ENCODE peak calls at places on chromosomes 7 and 10, in nine cellular contexts. O is neural progenitor cell, A is left ventricle myocardium inferior, U is GM06990, C is endothelial cell, B is nephron progenitor cell, D is Calu3, R is cardiac muscle cell, I is WTC11. K is an unnamed sample.

GRCh38 chr7:138890782-138891445 is 90.3 kb downstream of the KIAA1549 start:
- DNase-seq in O (no peak), D (peak), C (no peak), U (no peak), R (peak), B (no peak), A (peak), I (no peak), K (no peak)

GRCh38 chr10:52451817-52452216 is 137.7 kb downstream of the DKK1 start:
- DNase-seq in R (no peak), B (no peak), I (no peak), D (no peak), U (no peak), A (no peak), O (no peak), C (no peak), K (no peak)

GRCh38 chr7:150562919-150563318 is 4.3 kb upstream of the GIMAP4 start:
- DNase-seq in A (no peak), C (no peak), O (no peak), R (no peak), B (no peak), U (no peak), I (no peak), D (no peak), K (no peak)

GRCh38 chr7:142797799-142798377 is 27.1 kb downstream of the PRSS2 start:
- DNase-seq in C (no peak), B (no peak), O (peak), R (no peak), I (no peak), D (no peak), A (no peak), U (no peak), K (no peak)

GRCh38 chr10:101287922-101288638 is 58.8 kb upstream of the LBX1 start:
- DNase-seq in I (peak), B (peak), A (no peak), O (peak), D (no peak), C (peak), U (no peak), R (peak), K (no peak)

GRCh38 chr10:33145451-33146188 is 187.6 kb upstream of the ITGB1 start:
- DNase-seq in D (peak), A (no peak), C (no peak), I (no peak), B (no peak), O (no peak), U (no peak), R (no peak), K (no peak)

GRCh38 chr7:51160411-51160810 is 156.2 kb downstream of the COBL start:
- DNase-seq in A (no peak), R (no peak), U (no peak), B (no peak), I (no peak), D (no peak), O (no peak), C (no peak), K (no peak)

GRCh38 chr7:29424984-29425309 is 138.7 kb upstream of the PRR15 start:
- DNase-seq in R (no peak), O (no peak), I (no peak), B (no peak), U (no peak), C (no peak), A (no peak), D (no peak), K (no peak)

GRCh38 chr10:43235070-43235900 is 31.6 kb downstream of the RASGEF1A start:
- DNase-seq in O (no peak), I (peak), B (no peak), R (no peak), D (no peak), A (peak), U (no peak), C (no peak), K (peak)

GRCh38 chr7:112272921-112273561 is 66.5 kb downstream of the ZNF277 start:
- DNase-seq in U (no peak), R (no peak), B (no peak), I (no peak), O (no peak), D (peak), C (no peak), A (no peak), K (no peak)

GRCh38 chr10:52785418-52785817 is 12.8 kb upstream of the MBL2 start:
- DNase-seq in R (no peak), C (no peak), O (no peak), B (no peak), D (no peak), U (no peak), I (no peak), A (no peak), K (no peak)

GRCh38 chr7:22561356-22561755 is 61.4 kb upstream of the STEAP1B start:
- DNase-seq in O (peak), B (peak), A (peak), C (peak), R (peak), I (peak), U (no peak), D (peak), K (peak)

GRCh38 chr7:46071601-46072000 is 150.5 kb upstream of the IGFBP3 start:
- DNase-seq in B (no peak), I (no peak), U (no peak), D (no peak), R (no peak), C (no peak), A (no peak), O (no peak), K (no peak)

GRCh38 chr10:14439451-14440259 is 108.9 kb upstream of the FRMD4A start:
- DNase-seq in I (no peak), U (no peak), A (no peak), O (no peak), R (no peak), B (no peak), D (no peak), C (no peak), K (no peak)

GRCh38 chr10:100041620-100042019 is 31.9 kb upstream of the DNMBP start:
- DNase-seq in O (no peak), D (no peak), C (no peak), A (no peak), B (no peak), U (no peak), I (no peak), R (no peak), K (no peak)

GRCh38 chr7:12706900-12707536 is 19.6 kb downstream of the ARL4A start:
- DNase-seq in O (no peak), A (no peak), R (no peak), I (no peak), U (no peak), C (no peak), D (no peak), B (no peak), K (no peak)

GRCh38 chr7:101664390-101664789 is 35.3 kb upstream of the MYL10 start:
- DNase-seq in I (peak), C (no peak), O (peak), A (no peak), U (no peak), B (no peak), D (no peak), R (no peak), K (no peak)

GRCh38 chr10:115432188-115432819 is 339.1 kb downstream of the ATRNL1 start:
- DNase-seq in I (no peak), D (no peak), U (no peak), A (no peak), O (peak), B (no peak), C (no peak), R (peak), K (no peak)

GRCh38 chr7:70131807-70132565 is 533.7 kb downstream of the AUTS2 start:
- DNase-seq in B (no peak), U (no peak), C (no peak), A (no peak), O (no peak), D (no peak), R (no peak), I (no peak), K (no peak)

GRCh38 chr10:132507956-132508490 is 29.6 kb upstream of the INPP5A start:
- DNase-seq in A (no peak), R (no peak), I (no peak), O (no peak), C (no peak), D (no peak), U (no peak), B (no peak), K (no peak)

GRCh38 chr7:101390901-101391301 is 28.2 kb downstream of the COL26A1 start:
- DNase-seq in U (peak), O (peak), A (peak), B (peak), I (peak), C (peak), D (no peak), R (peak), K (no peak)

GRCh38 chr7:75937958-75938786 is 23.2 kb downstream of the POR start:
- DNase-seq in A (peak), O (peak), I (no peak), B (no peak), C (no peak), U (no peak), D (no peak), R (no peak), K (no peak)

GRCh38 chr10:123636598-123637325 is 29.4 kb upstream of the GPR26 start:
- DNase-seq in B (no peak), A (no peak), D (no peak), I (no peak), U (no peak), R (no peak), O (no peak), C (no peak), K (no peak)

GRCh38 chr10:11150255-11150731 is 132.6 kb downstream of the CELF2 start:
- DNase-seq in U (no peak), C (no peak), D (no peak), R (no peak), B (no peak), O (no peak), I (no peak), A (no peak), K (no peak)

GRCh38 chr7:85102813-85103350 is 84.0 kb downstream of the SEMA3D start:
- DNase-seq in O (no peak), C (no peak), D (no peak), A (no peak), B (no peak), R (no peak), U (no peak), I (no peak), K (no peak)

GRCh38 chr7:42186181-42186580 is 50.8 kb downstream of the GLI3 start:
- DNase-seq in A (no peak), U (no peak), B (peak), D (peak), O (peak), C (peak), R (peak), I (peak), K (no peak)
- TF ChIP-seq CTCF in A (peak), U (peak), B (peak), D (no peak), O (peak), C (peak), R (peak), I (peak), K (peak)

GRCh38 chr7:40047661-40048060 is 86.8 kb downstream of the MPLKIP start:
- DNase-seq in B (no peak), U (no peak), A (no peak), I (no peak), O (no peak), C (no peak), D (no peak), R (no peak), K (no peak)
- TF ChIP-seq CTCF in B (no peak), U (no peak), A (no peak), I (no peak), O (no peak), C (peak), D (peak), R (peak), K (no peak)

GRCh38 chr10:6408799-6409198 is 171.3 kb downstream of the PRKCQ start:
- DNase-seq in O (no peak), D (no peak), B (no peak), C (no peak), U (no peak), I (no peak), A (no peak), R (no peak), K (no peak)
- TF ChIP-seq CTCF in O (peak), D (no peak), B (no peak), C (peak), U (no peak), I (no peak), A (no peak), R (peak), K (peak)

GRCh38 chr10:1369665-1370064 is 313.5 kb downstream of the WDR37 start:
- DNase-seq in D (no peak), I (no peak), R (no peak), O (no peak), A (no peak), B (no peak), C (no peak), U (no peak), K (peak)

GRCh38 chr10:1370298-1370697 is 314.1 kb downstream of the WDR37 start:
- DNase-seq in C (no peak), R (no peak), I (no peak), B (no peak), O (no peak), A (no peak), D (no peak), U (no peak), K (no peak)

GRCh38 chr10:1374501-1374900 is 318.3 kb downstream of the WDR37 start:
- DNase-seq in I (no peak), D (no peak), B (peak), A (no peak), U (no peak), O (no peak), R (no peak), C (no peak), K (peak)

GRCh38 chr10:1373287-1373686 is 317.1 kb downstream of the WDR37 start:
- DNase-seq in D (no peak), O (no peak), A (no peak), B (no peak), I (no peak), R (no peak), U (no peak), C (no peak), K (no peak)

GRCh38 chr10:1372212-1372611 is 316.0 kb downstream of the WDR37 start:
- DNase-seq in R (no peak), B (no peak), O (no peak), A (no peak), C (no peak), I (no peak), D (no peak), U (no peak), K (no peak)
- TF ChIP-seq CTCF in R (no peak), B (no peak), O (peak), A (no peak), C (no peak), I (peak), D (no peak), U (peak), K (peak)